ENCODE peak calls at places on chromosomes 6 and 20, in five cellular contexts. One of them, this sample, is unnamed.

GRCh38 chr20:33672426-33673114 is 1.7 kb downstream of the NECAB3 start:
- DNase-seq in Peyer's patch: no peak
- DNase-seq in COR-L47: peak; percentile 87
- DNase-seq in HS-5: no peak
- DNase-seq in adipocyte: no peak
- DNase-seq in this sample: no peak

GRCh38 chr20:25272223-25273000 is 24.5 kb downstream of the PYGB start:
- DNase-seq in adipocyte: no peak
- DNase-seq in HS-5: no peak
- DNase-seq in Peyer's patch: no peak
- DNase-seq in COR-L47: no peak
- DNase-seq in this sample: no peak

GRCh38 chr6:16474834-16475781 is 236.7 kb downstream of the GMPR start:
- DNase-seq in COR-L47: no peak
- DNase-seq in HS-5: no peak
- DNase-seq in adipocyte: no peak
- DNase-seq in Peyer's patch: no peak
- DNase-seq in this sample: no peak

GRCh38 chr6:89023591-89024441 is 56.7 kb upstream of the PNRC1 start:
- DNase-seq in adipocyte: peak; percentile 37
- DNase-seq in Peyer's patch: no peak
- DNase-seq in HS-5: peak; percentile 8
- DNase-seq in COR-L47: no peak
- DNase-seq in this sample: no peak

GRCh38 chr6:136922680-136922996 is 537 bp downstream of the SLC35D3 start:
- DNase-seq in COR-L47: no peak
- DNase-seq in HS-5: no peak
- DNase-seq in adipocyte: no peak
- DNase-seq in Peyer's patch: no peak
- DNase-seq in this sample: no peak

GRCh38 chr6:129675669-129676472 is 34.1 kb downstream of the ARHGAP18 start:
- DNase-seq in adipocyte: no peak
- DNase-seq in Peyer's patch: no peak
- DNase-seq in HS-5: no peak
- DNase-seq in COR-L47: no peak
- DNase-seq in this sample: no peak

GRCh38 chr6:66699385-66699784 is 992.4 kb upstream of the EYS start:
- DNase-seq in HS-5: no peak
- DNase-seq in Peyer's patch: no peak
- DNase-seq in COR-L47: no peak
- DNase-seq in adipocyte: no peak
- DNase-seq in this sample: no peak

GRCh38 chr20:6053776-6054688 is at the start of gene LRRN4:
- DNase-seq in adipocyte: no peak
- DNase-seq in HS-5: peak; percentile 61
- DNase-seq in Peyer's patch: no peak
- DNase-seq in COR-L47: peak; percentile 71
- DNase-seq in this sample: no peak

GRCh38 chr6:45563902-45564301 is 186.2 kb upstream of the SUPT3H start:
- DNase-seq in COR-L47: no peak
- DNase-seq in adipocyte: no peak
- DNase-seq in Peyer's patch: no peak
- DNase-seq in HS-5: no peak
- DNase-seq in this sample: no peak

GRCh38 chr6:35343835-35344550 is 1.6 kb downstream of the PPARD start:
- DNase-seq in COR-L47: no peak
- DNase-seq in Peyer's patch: no peak
- DNase-seq in adipocyte: peak; percentile 62
- DNase-seq in HS-5: no peak
- DNase-seq in this sample: no peak

GRCh38 chr6:148523051-148523450 is 180.4 kb downstream of the SASH1 start:
- DNase-seq in COR-L47: no peak
- DNase-seq in HS-5: peak; percentile 94
- DNase-seq in Peyer's patch: no peak
- DNase-seq in adipocyte: peak; percentile 83
- DNase-seq in this sample: no peak

GRCh38 chr20:58202039-58202438 is 26.4 kb downstream of the ANKRD60 start:
- DNase-seq in COR-L47: no peak
- DNase-seq in Peyer's patch: no peak
- DNase-seq in HS-5: no peak
- DNase-seq in adipocyte: no peak
- DNase-seq in this sample: no peak

GRCh38 chr20:53157443-53158408 is 185.6 kb downstream of the TSHZ2 start:
- DNase-seq in Peyer's patch: peak; percentile 39
- DNase-seq in COR-L47: no peak
- DNase-seq in adipocyte: peak; percentile 62
- DNase-seq in HS-5: peak; percentile 61
- DNase-seq in this sample: no peak

GRCh38 chr6:81561071-81561564 is 191.4 kb downstream of the TENT5A start:
- DNase-seq in Peyer's patch: no peak
- DNase-seq in adipocyte: no peak
- DNase-seq in HS-5: no peak
- DNase-seq in COR-L47: peak; percentile 57
- DNase-seq in this sample: no peak

GRCh38 chr6:33692078-33692759 is 19.3 kb downstream of the UQCC2 start:
- DNase-seq in COR-L47: no peak
- DNase-seq in HS-5: no peak
- DNase-seq in Peyer's patch: no peak
- DNase-seq in adipocyte: peak; percentile 78
- DNase-seq in this sample: no peak

GRCh38 chr20:1376007-1376406 is 16.8 kb downstream of the FKBP1A start:
- DNase-seq in adipocyte: no peak
- DNase-seq in Peyer's patch: no peak
- DNase-seq in COR-L47: no peak
- DNase-seq in HS-5: no peak
- DNase-seq in this sample: peak; percentile 64

GRCh38 chr6:45584127-45584526 is 206.4 kb upstream of the SUPT3H start:
- DNase-seq in adipocyte: no peak
- DNase-seq in Peyer's patch: no peak
- DNase-seq in COR-L47: no peak
- DNase-seq in HS-5: no peak
- DNase-seq in this sample: no peak

GRCh38 chr6:144248470-144249301 is 36.4 kb upstream of the UTRN start:
- DNase-seq in Peyer's patch: no peak
- DNase-seq in COR-L47: no peak
- DNase-seq in adipocyte: peak; percentile 91
- DNase-seq in HS-5: no peak
- DNase-seq in this sample: no peak

GRCh38 chr6:125363010-125363359 is 61.2 kb upstream of the HDDC2 start:
- DNase-seq in COR-L47: no peak
- DNase-seq in Peyer's patch: no peak
- DNase-seq in adipocyte: peak; percentile 72
- DNase-seq in HS-5: peak; percentile 25
- DNase-seq in this sample: no peak

GRCh38 chr20:58102744-58103516 is 125.5 kb downstream of the ANKRD60 start:
- DNase-seq in HS-5: no peak
- DNase-seq in adipocyte: no peak
- DNase-seq in Peyer's patch: no peak
- DNase-seq in COR-L47: peak; percentile 4
- DNase-seq in this sample: no peak

GRCh38 chr20:38094968-38095689 is 61.6 kb downstream of the RPRD1B start:
- DNase-seq in Peyer's patch: no peak
- DNase-seq in adipocyte: no peak
- DNase-seq in COR-L47: no peak
- DNase-seq in HS-5: no peak
- DNase-seq in this sample: peak; percentile 75